ENCODE peak calls at places on chromosomes 5 and 9, in six cellular contexts. U, O, E, P, Q and G are unnamed samples.

GRCh38 chr5:132684496-132684895 is 10.7 kb downstream of the IL4 start:
- DNase-seq in Q (no peak), E (no peak), P (no peak), U (no peak), O (no peak), G (no peak)

GRCh38 chr9:138072897-138073296 is 195.3 kb downstream of the CACNA1B start:
- DNase-seq in E (no peak), O (no peak), P (no peak), U (no peak), Q (no peak), G (peak)

GRCh38 chr5:102663771-102664530 is 91.2 kb upstream of the PAM start:
- DNase-seq in U (no peak), Q (no peak), P (no peak), E (peak), O (no peak), G (no peak)

GRCh38 chr5:76790632-76791290 is 28.1 kb upstream of the F2RL1 start:
- DNase-seq in E (peak), U (no peak), O (no peak), Q (peak), P (peak), G (no peak)

GRCh38 chr5:167790462-167791260 is 500.8 kb upstream of the WWC1 start:
- DNase-seq in P (no peak), E (no peak), Q (no peak), U (no peak), O (no peak), G (no peak)

GRCh38 chr5:143882520-143882919 is 70.6 kb downstream of the HMHB1 start:
- DNase-seq in E (no peak), Q (no peak), P (no peak), O (no peak), U (no peak), G (no peak)

GRCh38 chr5:142922223-142922952 is 152.2 kb downstream of the ARHGAP26 start:
- DNase-seq in U (peak), P (no peak), Q (peak), E (no peak), O (no peak), G (no peak)

GRCh38 chr5:35470866-35471265 is 146.8 kb upstream of the SPEF2 start:
- DNase-seq in P (no peak), U (no peak), O (no peak), Q (peak), E (no peak), G (no peak)

GRCh38 chr9:25602366-25603044 is 75.7 kb downstream of the TUSC1 start:
- DNase-seq in P (no peak), U (no peak), O (no peak), E (peak), Q (no peak), G (no peak)

GRCh38 chr5:170144286-170145023 is 38.8 kb downstream of the FOXI1 start:
- DNase-seq in P (no peak), O (no peak), Q (no peak), U (no peak), E (no peak), G (no peak)

GRCh38 chr9:129933709-129934586 is 98.7 kb downstream of the USP20 start:
- DNase-seq in Q (no peak), U (no peak), P (no peak), E (no peak), O (no peak), G (no peak)

GRCh38 chr9:35962126-35962906 is 4.4 kb upstream of the OR2S2 start:
- DNase-seq in U (no peak), Q (peak), O (no peak), P (no peak), E (no peak), G (no peak)

GRCh38 chr5:141742866-141743651 is 61.0 kb upstream of the ARAP3 start:
- DNase-seq in Q (peak), U (no peak), E (no peak), O (no peak), P (no peak), G (peak)

GRCh38 chr5:168262042-168262743 is 29.3 kb upstream of the WWC1 start:
- DNase-seq in E (no peak), U (no peak), O (no peak), P (no peak), Q (no peak), G (no peak)

GRCh38 chr9:132942541-132943182 is 1.8 kb downstream of the TSC1 start:
- DNase-seq in E (no peak), P (no peak), Q (no peak), U (no peak), O (no peak), G (no peak)

GRCh38 chr5:31470608-31471007 is 61.3 kb downstream of the DROSHA start:
- DNase-seq in O (peak), P (peak), Q (no peak), E (no peak), U (no peak), G (no peak)

GRCh38 chr9:18317896-18318295 is 156.1 kb upstream of the ADAMTSL1 start:
- DNase-seq in U (no peak), E (peak), P (no peak), Q (no peak), O (no peak), G (no peak)

GRCh38 chr5:157990583-157991181 is 131.7 kb upstream of the CLINT1 start:
- DNase-seq in U (no peak), E (no peak), Q (no peak), P (no peak), O (no peak), G (no peak)

GRCh38 chr9:28267351-28267750 is 694.1 kb upstream of the C9orf72 start:
- DNase-seq in P (no peak), E (no peak), U (no peak), O (no peak), Q (no peak), G (no peak)

GRCh38 chr5:83035373-83036170 is 41.6 kb downstream of the TMEM167A start:
- DNase-seq in E (no peak), U (peak), Q (no peak), O (no peak), P (peak), G (no peak)